ENCODE peak calls at places on chromosomes 2 and 18, in seven cellular contexts. One of them, this sample, is unnamed.
A peak's percentile ranks its signal among the peaks of the same experiment; 100 is the strongest.

GRCh38 chr2:26521054-26521912 is 43.4 kb upstream of the OTOF start:
- DNase-seq in foreskin fibroblast: peak; percentile 27
- DNase-seq in endodermal cell: peak; percentile 88
- DNase-seq in neural progenitor cell: peak; percentile 81
- DNase-seq in HL-60: no peak
- DNase-seq in OCI-LY7: peak; percentile 37
- DNase-seq in PC-9: peak; percentile 23
- DNase-seq in this sample: no peak

GRCh38 chr2:110099471-110100225 is 16.0 kb downstream of the MALL start:
- DNase-seq in OCI-LY7: no peak
- DNase-seq in HL-60: no peak
- DNase-seq in foreskin fibroblast: no peak
- DNase-seq in endodermal cell: peak; percentile 28
- DNase-seq in neural progenitor cell: no peak
- DNase-seq in PC-9: no peak
- DNase-seq in this sample: no peak

GRCh38 chr2:11771971-11772615 is 25.7 kb downstream of the LPIN1 start:
- DNase-seq in endodermal cell: no peak
- DNase-seq in OCI-LY7: no peak
- DNase-seq in foreskin fibroblast: peak; percentile 11
- DNase-seq in neural progenitor cell: no peak
- DNase-seq in HL-60: no peak
- DNase-seq in PC-9: no peak
- DNase-seq in this sample: no peak

GRCh38 chr2:171703574-171704347 is 16.5 kb downstream of the DYNC1I2 start:
- DNase-seq in OCI-LY7: peak; percentile 56
- DNase-seq in foreskin fibroblast: peak; percentile 66
- DNase-seq in PC-9: peak; percentile 10
- DNase-seq in endodermal cell: no peak
- DNase-seq in HL-60: no peak
- DNase-seq in neural progenitor cell: peak; percentile 60
- DNase-seq in this sample: no peak

GRCh38 chr2:70310899-70311298 is 9.0 kb upstream of the FAM136A start:
- DNase-seq in foreskin fibroblast: no peak
- DNase-seq in PC-9: no peak
- DNase-seq in neural progenitor cell: no peak
- DNase-seq in OCI-LY7: no peak
- DNase-seq in endodermal cell: no peak
- DNase-seq in HL-60: no peak
- DNase-seq in this sample: no peak

GRCh38 chr2:74379851-74380789 is at the start of gene DCTN1:
- DNase-seq in HL-60: no peak
- DNase-seq in PC-9: no peak
- DNase-seq in neural progenitor cell: peak; percentile 79
- DNase-seq in OCI-LY7: peak; percentile 34
- DNase-seq in foreskin fibroblast: peak; percentile 85
- DNase-seq in endodermal cell: peak; percentile 91
- DNase-seq in this sample: peak; percentile 14

GRCh38 chr2:145065278-145065677 is 545.4 kb upstream of the ZEB2 start:
- DNase-seq in HL-60: no peak
- DNase-seq in foreskin fibroblast: no peak
- DNase-seq in neural progenitor cell: no peak
- DNase-seq in endodermal cell: no peak
- DNase-seq in PC-9: no peak
- DNase-seq in OCI-LY7: no peak
- DNase-seq in this sample: no peak

GRCh38 chr2:237888389-237888788 is 29.0 kb downstream of the RAMP1 start:
- DNase-seq in endodermal cell: no peak
- DNase-seq in PC-9: no peak
- DNase-seq in neural progenitor cell: no peak
- DNase-seq in foreskin fibroblast: peak; percentile 82
- DNase-seq in HL-60: no peak
- DNase-seq in OCI-LY7: no peak
- DNase-seq in this sample: peak; percentile 20

GRCh38 chr18:23828426-23828825 is 139.2 kb downstream of the LAMA3 start:
- DNase-seq in neural progenitor cell: no peak
- DNase-seq in PC-9: peak; percentile 25
- DNase-seq in HL-60: peak; percentile 85
- DNase-seq in foreskin fibroblast: peak; percentile 76
- DNase-seq in OCI-LY7: peak; percentile 53
- DNase-seq in endodermal cell: no peak
- DNase-seq in this sample: no peak

GRCh38 chr2:12305931-12306330 is 410.8 kb upstream of the TRIB2 start:
- DNase-seq in OCI-LY7: no peak
- DNase-seq in neural progenitor cell: no peak
- DNase-seq in foreskin fibroblast: no peak
- DNase-seq in endodermal cell: no peak
- DNase-seq in HL-60: no peak
- DNase-seq in PC-9: no peak
- DNase-seq in this sample: no peak

GRCh38 chr18:57797209-57797651 is 5.9 kb downstream of the ATP8B1 start:
- DNase-seq in neural progenitor cell: peak; percentile 25
- DNase-seq in foreskin fibroblast: no peak
- DNase-seq in OCI-LY7: no peak
- DNase-seq in PC-9: no peak
- DNase-seq in HL-60: no peak
- DNase-seq in endodermal cell: no peak
- DNase-seq in this sample: no peak

GRCh38 chr18:59606193-59607175 is 90.7 kb downstream of the CCBE1 start:
- DNase-seq in neural progenitor cell: no peak
- DNase-seq in PC-9: no peak
- DNase-seq in HL-60: no peak
- DNase-seq in foreskin fibroblast: peak; percentile 76
- DNase-seq in endodermal cell: no peak
- DNase-seq in OCI-LY7: no peak
- DNase-seq in this sample: no peak

GRCh38 chr18:12883003-12883683 is 894 bp downstream of the PTPN2 start:
- DNase-seq in OCI-LY7: no peak
- DNase-seq in endodermal cell: no peak
- DNase-seq in PC-9: no peak
- DNase-seq in foreskin fibroblast: no peak
- DNase-seq in neural progenitor cell: peak; percentile 21
- DNase-seq in HL-60: no peak
- DNase-seq in this sample: no peak

GRCh38 chr18:59639821-59640220 is 57.4 kb downstream of the CCBE1 start:
- DNase-seq in HL-60: no peak
- DNase-seq in PC-9: no peak
- DNase-seq in foreskin fibroblast: peak; percentile 61
- DNase-seq in neural progenitor cell: no peak
- DNase-seq in OCI-LY7: no peak
- DNase-seq in endodermal cell: no peak
- DNase-seq in this sample: no peak

GRCh38 chr2:68653538-68653982 is 10.2 kb downstream of the PROKR1 start:
- DNase-seq in OCI-LY7: no peak
- DNase-seq in neural progenitor cell: no peak
- DNase-seq in PC-9: no peak
- DNase-seq in endodermal cell: no peak
- DNase-seq in foreskin fibroblast: peak; percentile 44
- DNase-seq in HL-60: peak; percentile 7
- DNase-seq in this sample: no peak

GRCh38 chr2:64639691-64640090 is 14.0 kb downstream of the SERTAD2 start:
- DNase-seq in OCI-LY7: no peak
- DNase-seq in endodermal cell: no peak
- DNase-seq in PC-9: no peak
- DNase-seq in foreskin fibroblast: no peak
- DNase-seq in HL-60: no peak
- DNase-seq in neural progenitor cell: no peak
- DNase-seq in this sample: no peak

GRCh38 chr2:231117148-231117547 is 7.7 kb downstream of the HTR2B start:
- DNase-seq in HL-60: no peak
- DNase-seq in neural progenitor cell: no peak
- DNase-seq in PC-9: no peak
- DNase-seq in endodermal cell: no peak
- DNase-seq in OCI-LY7: no peak
- DNase-seq in foreskin fibroblast: no peak
- DNase-seq in this sample: no peak
- H3K4me3 ChIP-seq in HL-60: no peak overlapping the region
- H3K4me3 ChIP-seq in neural progenitor cell: no peak overlapping the region
- H3K4me3 ChIP-seq in PC-9: no peak overlapping the region
- H3K4me3 ChIP-seq in endodermal cell: no peak overlapping the region
- H3K4me3 ChIP-seq in OCI-LY7: no peak overlapping the region
- H3K4me3 ChIP-seq in foreskin fibroblast: no peak overlapping the region
- H3K4me3 ChIP-seq in this sample: no peak overlapping the region

GRCh38 chr2:100230754-100231153 is 88.4 kb upstream of the AFF3 start:
- DNase-seq in PC-9: no peak
- DNase-seq in foreskin fibroblast: no peak
- DNase-seq in OCI-LY7: no peak
- DNase-seq in HL-60: no peak
- DNase-seq in endodermal cell: no peak
- DNase-seq in neural progenitor cell: no peak
- DNase-seq in this sample: no peak
- TF ChIP-seq CTCF in PC-9: no peak
- TF ChIP-seq CTCF in foreskin fibroblast: no peak
- TF ChIP-seq CTCF in OCI-LY7: no peak
- TF ChIP-seq CTCF in HL-60: no peak
- TF ChIP-seq CTCF in endodermal cell: no peak
- TF ChIP-seq CTCF in neural progenitor cell: no peak
- TF ChIP-seq CTCF in this sample: no peak

DNA sequence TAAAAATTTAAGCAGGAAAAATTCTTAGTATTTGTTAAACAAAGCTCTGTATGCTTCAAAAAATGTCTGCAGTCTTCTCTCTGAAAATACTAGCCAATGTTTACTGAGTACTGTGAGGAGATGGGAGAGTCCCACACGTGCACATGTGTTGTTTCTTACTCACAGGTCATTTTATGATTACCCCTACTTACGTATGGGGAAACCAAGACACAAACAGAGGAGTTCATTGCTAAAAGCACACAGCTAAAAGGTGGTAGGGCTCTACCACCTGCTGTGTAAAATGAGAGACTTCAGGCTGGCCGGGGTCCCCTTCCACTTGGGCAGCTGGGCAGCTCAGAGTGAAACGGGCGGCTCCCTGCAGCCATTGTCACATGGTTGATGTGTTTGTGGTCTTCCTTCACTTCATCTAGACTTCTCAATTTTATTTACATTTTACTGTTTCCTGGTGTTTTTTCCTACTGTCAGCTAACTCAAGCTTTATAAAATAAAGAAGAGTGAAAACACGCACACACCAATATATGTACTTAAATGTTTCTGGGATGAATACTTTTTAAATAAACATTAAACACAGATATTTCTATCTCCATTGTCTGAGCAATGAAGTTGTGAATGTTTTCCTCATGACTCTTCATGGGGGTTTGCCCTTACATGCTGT is 71.2 kb downstream of the MBP start:
- DNase-seq in HL-60: no peak
- DNase-seq in OCI-LY7: no peak
- DNase-seq in foreskin fibroblast: no peak
- DNase-seq in neural progenitor cell: no peak
- DNase-seq in endodermal cell: no peak
- DNase-seq in PC-9: no peak
- DNase-seq in this sample: no peak
- H3K4me3 ChIP-seq in HL-60: no peak overlapping the region
- H3K4me3 ChIP-seq in OCI-LY7: peak overlapping the region; percentile 8
- H3K4me3 ChIP-seq in foreskin fibroblast: no peak overlapping the region
- H3K4me3 ChIP-seq in neural progenitor cell: no peak overlapping the region
- H3K4me3 ChIP-seq in endodermal cell: no peak overlapping the region
- H3K4me3 ChIP-seq in PC-9: no peak overlapping the region
- H3K4me3 ChIP-seq in this sample: no peak overlapping the region

GRCh38 chr2:207984765-207985480 is 40.4 kb downstream of the PLEKHM3 start:
- DNase-seq in HL-60: no peak
- DNase-seq in OCI-LY7: no peak
- DNase-seq in PC-9: no peak
- DNase-seq in endodermal cell: no peak
- DNase-seq in neural progenitor cell: no peak
- DNase-seq in foreskin fibroblast: no peak
- DNase-seq in this sample: no peak
- TF ChIP-seq CTCF in HL-60: no peak
- TF ChIP-seq CTCF in OCI-LY7: no peak
- TF ChIP-seq CTCF in PC-9: no peak
- TF ChIP-seq CTCF in endodermal cell: no peak
- TF ChIP-seq CTCF in neural progenitor cell: no peak
- TF ChIP-seq CTCF in foreskin fibroblast: no peak
- TF ChIP-seq CTCF in this sample: no peak

GRCh38 chr18:46343940-46344372 is 239.8 kb downstream of the HAUS1 start:
- DNase-seq in OCI-LY7: peak; percentile 79
- DNase-seq in PC-9: no peak
- DNase-seq in endodermal cell: peak; percentile 74
- DNase-seq in foreskin fibroblast: no peak
- DNase-seq in HL-60: peak; percentile 69
- DNase-seq in neural progenitor cell: no peak
- DNase-seq in this sample: no peak

GRCh38 chr18:46341989-46342525 is 237.9 kb downstream of the HAUS1 start:
- DNase-seq in HL-60: peak; percentile 70
- DNase-seq in PC-9: no peak
- DNase-seq in OCI-LY7: no peak
- DNase-seq in endodermal cell: no peak
- DNase-seq in foreskin fibroblast: no peak
- DNase-seq in neural progenitor cell: no peak
- DNase-seq in this sample: no peak

GRCh38 chr18:46344416-46345180 is 240.4 kb downstream of the HAUS1 start:
- DNase-seq in endodermal cell: no peak
- DNase-seq in foreskin fibroblast: no peak
- DNase-seq in PC-9: no peak
- DNase-seq in OCI-LY7: no peak
- DNase-seq in neural progenitor cell: no peak
- DNase-seq in HL-60: no peak
- DNase-seq in this sample: no peak

GRCh38 chr18:46345181-46345465 is 240.9 kb downstream of the HAUS1 start:
- DNase-seq in endodermal cell: no peak
- DNase-seq in HL-60: no peak
- DNase-seq in PC-9: no peak
- DNase-seq in OCI-LY7: no peak
- DNase-seq in foreskin fibroblast: no peak
- DNase-seq in neural progenitor cell: no peak
- DNase-seq in this sample: no peak

GRCh38 chr18:46343456-46343855 is 239.3 kb downstream of the HAUS1 start:
- DNase-seq in PC-9: no peak
- DNase-seq in OCI-LY7: no peak
- DNase-seq in foreskin fibroblast: no peak
- DNase-seq in neural progenitor cell: no peak
- DNase-seq in HL-60: no peak
- DNase-seq in endodermal cell: no peak
- DNase-seq in this sample: no peak
- H3K4me3 ChIP-seq in PC-9: no peak overlapping the region
- H3K4me3 ChIP-seq in OCI-LY7: no peak overlapping the region
- H3K4me3 ChIP-seq in foreskin fibroblast: no peak overlapping the region
- H3K4me3 ChIP-seq in neural progenitor cell: no peak overlapping the region
- H3K4me3 ChIP-seq in HL-60: no peak overlapping the region
- H3K4me3 ChIP-seq in endodermal cell: no peak overlapping the region
- H3K4me3 ChIP-seq in this sample: no peak overlapping the region

DNA sequence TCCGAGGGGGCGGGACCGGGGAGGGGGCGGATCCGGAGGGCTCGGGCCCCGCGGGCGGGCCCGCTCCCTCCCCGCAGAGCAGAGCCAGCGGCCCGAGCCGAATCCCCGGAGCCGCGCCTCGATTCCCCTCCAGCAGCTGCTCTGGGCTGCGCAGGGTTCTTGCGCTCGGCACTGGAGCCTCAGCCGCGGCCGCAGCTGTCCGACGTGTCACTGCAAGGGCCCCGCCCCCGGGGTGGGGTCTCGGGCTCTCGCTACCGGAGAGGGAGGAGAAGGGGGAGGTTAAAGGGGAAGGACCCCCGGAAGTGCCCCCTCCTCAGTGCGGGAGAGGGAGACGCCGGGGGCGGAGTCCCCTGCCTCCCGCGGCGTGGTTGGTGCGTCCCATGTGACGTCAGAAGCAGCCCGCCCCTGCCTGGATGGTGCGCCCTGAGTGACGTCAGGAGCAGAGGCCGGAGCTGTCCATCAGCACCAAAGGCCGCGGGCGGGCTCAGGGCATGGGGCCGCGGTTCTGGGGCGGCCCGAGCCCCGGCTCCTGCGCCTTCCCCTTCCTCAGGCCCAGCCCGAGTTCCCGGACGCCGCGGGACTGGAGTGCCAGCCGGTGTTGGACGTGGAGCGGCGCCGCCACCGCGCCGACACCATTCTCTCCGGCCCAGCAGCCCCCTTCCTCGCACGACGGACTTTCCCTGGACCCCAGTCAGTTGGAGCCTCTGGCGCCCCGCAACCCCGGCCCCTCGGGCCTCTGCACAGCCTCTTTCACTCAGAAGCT is at the start of the genes CHPF and TMEM198:
- DNase-seq in OCI-LY7: peak; percentile 99
- DNase-seq in foreskin fibroblast: peak; percentile 99
- DNase-seq in HL-60: peak; percentile 90
- DNase-seq in neural progenitor cell: peak; percentile 100
- DNase-seq in PC-9: peak; percentile 98
- DNase-seq in endodermal cell: peak; percentile 100
- DNase-seq in this sample: peak; percentile 89
- TF ChIP-seq CTCF in OCI-LY7: no peak
- TF ChIP-seq CTCF in foreskin fibroblast: no peak
- TF ChIP-seq CTCF in HL-60: no peak
- TF ChIP-seq CTCF in neural progenitor cell: no peak
- TF ChIP-seq CTCF in PC-9: no peak
- TF ChIP-seq CTCF in endodermal cell: no peak
- TF ChIP-seq CTCF in this sample: no peak

This sample was measured in AG09309.